ENCODE peak calls at places on chromosomes 5 and 9, in five cellular contexts. One of them, this sample, is unnamed.
A peak's percentile ranks its signal among the peaks of the same experiment; 100 is the strongest.

GRCh38 chr5:125137535-125137934 is 391.1 kb upstream of the ZNF608 start:
- DNase-seq in AG10803: no peak
- DNase-seq in activated CD4-positive, alpha-beta T cell treated with anti-CD3 and anti-CD28 coated beads, Interleukin-2, amount 10 ng/mL, durations not matched to agents 7 days and 5 days: no peak
- DNase-seq in A549: no peak
- DNase-seq in SK-N-DZ: no peak
- DNase-seq in this sample: no peak

GRCh38 chr5:161676109-161676508 is 9.4 kb upstream of the GABRA6 start:
- DNase-seq in activated CD4-positive, alpha-beta T cell treated with anti-CD3 and anti-CD28 coated beads, Interleukin-2, amount 10 ng/mL, durations not matched to agents 7 days and 5 days: no peak
- DNase-seq in SK-N-DZ: peak; percentile 1
- DNase-seq in AG10803: no peak
- DNase-seq in A549: no peak
- DNase-seq in this sample: peak; percentile 0

GRCh38 chr9:4315582-4316215 is 15.8 kb upstream of the GLIS3 start:
- DNase-seq in activated CD4-positive, alpha-beta T cell treated with anti-CD3 and anti-CD28 coated beads, Interleukin-2, amount 10 ng/mL, durations not matched to agents 7 days and 5 days: peak; percentile 72
- DNase-seq in AG10803: peak; percentile 72
- DNase-seq in SK-N-DZ: peak; percentile 32
- DNase-seq in A549: peak; percentile 73
- DNase-seq in this sample: peak; percentile 83

GRCh38 chr9:2199999-2200796 is 185.1 kb downstream of the SMARCA2 start:
- DNase-seq in activated CD4-positive, alpha-beta T cell treated with anti-CD3 and anti-CD28 coated beads, Interleukin-2, amount 10 ng/mL, durations not matched to agents 7 days and 5 days: no peak
- DNase-seq in AG10803: no peak
- DNase-seq in A549: no peak
- DNase-seq in SK-N-DZ: no peak
- DNase-seq in this sample: no peak

GRCh38 chr5:112479418-112479817 is 60.3 kb upstream of the EPB41L4A start:
- DNase-seq in SK-N-DZ: no peak
- DNase-seq in AG10803: peak; percentile 35
- DNase-seq in A549: no peak
- DNase-seq in activated CD4-positive, alpha-beta T cell treated with anti-CD3 and anti-CD28 coated beads, Interleukin-2, amount 10 ng/mL, durations not matched to agents 7 days and 5 days: no peak
- DNase-seq in this sample: peak; percentile 45

GRCh38 chr5:61678966-61679365 is 346.9 kb downstream of the ZSWIM6 start:
- DNase-seq in A549: peak; percentile 22
- DNase-seq in activated CD4-positive, alpha-beta T cell treated with anti-CD3 and anti-CD28 coated beads, Interleukin-2, amount 10 ng/mL, durations not matched to agents 7 days and 5 days: no peak
- DNase-seq in SK-N-DZ: no peak
- DNase-seq in AG10803: no peak
- DNase-seq in this sample: no peak

GRCh38 chr5:115857621-115858349 is 16.1 kb downstream of the AP3S1 start:
- DNase-seq in AG10803: peak; percentile 36
- DNase-seq in A549: no peak
- DNase-seq in SK-N-DZ: no peak
- DNase-seq in activated CD4-positive, alpha-beta T cell treated with anti-CD3 and anti-CD28 coated beads, Interleukin-2, amount 10 ng/mL, durations not matched to agents 7 days and 5 days: no peak
- DNase-seq in this sample: peak; percentile 32

GRCh38 chr5:176614805-176615478 is 5.0 kb upstream of the GPRIN1 start:
- DNase-seq in AG10803: peak; percentile 51
- DNase-seq in activated CD4-positive, alpha-beta T cell treated with anti-CD3 and anti-CD28 coated beads, Interleukin-2, amount 10 ng/mL, durations not matched to agents 7 days and 5 days: no peak
- DNase-seq in SK-N-DZ: no peak
- DNase-seq in A549: peak; percentile 58
- DNase-seq in this sample: peak; percentile 77

GRCh38 chr5:54673523-54674225 is 156.1 kb downstream of the SNX18 start:
- DNase-seq in AG10803: no peak
- DNase-seq in A549: no peak
- DNase-seq in SK-N-DZ: no peak
- DNase-seq in activated CD4-positive, alpha-beta T cell treated with anti-CD3 and anti-CD28 coated beads, Interleukin-2, amount 10 ng/mL, durations not matched to agents 7 days and 5 days: peak; percentile 71
- DNase-seq in this sample: no peak

GRCh38 chr9:33161011-33161588 is 6.0 kb downstream of the B4GALT1 start:
- DNase-seq in activated CD4-positive, alpha-beta T cell treated with anti-CD3 and anti-CD28 coated beads, Interleukin-2, amount 10 ng/mL, durations not matched to agents 7 days and 5 days: peak; percentile 32
- DNase-seq in A549: peak; percentile 82
- DNase-seq in SK-N-DZ: no peak
- DNase-seq in AG10803: peak; percentile 98
- DNase-seq in this sample: peak; percentile 97

This sample was measured in fibroblast of mammary gland.